ENCODE peak calls at places on chromosomes 2 and 18, in four cellular contexts. B, E, S and T are unnamed samples.

GRCh38 chr2:172849519-172850217 is 114.0 kb downstream of the RAPGEF4 start:
- DNase-seq in E (no peak), B (no peak), S (no peak), T (no peak)

GRCh38 chr2:75087726-75088125 is 111.6 kb downstream of the TACR1 start:
- DNase-seq in E (no peak), B (no peak), S (no peak), T (no peak)

GRCh38 chr18:8781671-8782070 is 76.3 kb downstream of the MTCL1 start:
- DNase-seq in E (no peak), S (no peak), B (no peak), T (no peak)

GRCh38 chr2:106108351-106108750 is 85.8 kb downstream of the UXS1 start:
- DNase-seq in S (no peak), B (no peak), E (peak; percentile 9), T (no peak)

GRCh38 chr18:54444309-54444914 is 86.7 kb downstream of the C18orf54 start:
- DNase-seq in S (peak; percentile 71), B (no peak), E (peak; percentile 40), T (no peak)

GRCh38 chr2:104848526-104848925 is 5.4 kb upstream of the POU3F3 start:
- DNase-seq in S (no peak), B (no peak), E (no peak), T (no peak)

GRCh38 chr18:27847412-27847811 is 329.5 kb downstream of the CDH2 start:
- DNase-seq in B (no peak), S (no peak), E (no peak), T (no peak)

GRCh38 chr2:39780825-39781600 is 2.0 kb upstream of the THUMPD2 start:
- DNase-seq in E (no peak), B (no peak), S (no peak), T (no peak)

GRCh38 chr2:100921685-100922161 is 80.4 kb upstream of the RPL31 start:
- DNase-seq in S (no peak), B (no peak), E (no peak), T (no peak)

GRCh38 chr2:23420091-23420839 is 35.3 kb downstream of the KLHL29 start:
- DNase-seq in S (no peak), E (no peak), B (no peak), T (no peak)

GRCh38 chr2:75865083-75865482 is 154.4 kb upstream of the GCFC2 start:
- DNase-seq in E (no peak), S (no peak), B (no peak), T (no peak)

GRCh38 chr18:22838639-22839487 is 94.3 kb upstream of the RBBP8 start:
- DNase-seq in S (no peak), E (no peak), B (no peak), T (no peak)

GRCh38 chr18:57428221-57429150 is 6.7 kb upstream of the ONECUT2 start:
- DNase-seq in E (no peak), B (no peak), S (peak; percentile 23), T (no peak)

GRCh38 chr2:47056374-47056773 is 98.7 kb downstream of the STPG4 start:
- DNase-seq in E (no peak), B (no peak), S (no peak), T (no peak)

GRCh38 chr2:47056875-47057731 is 98.0 kb downstream of the STPG4 start:
- DNase-seq in E (no peak), S (no peak), B (peak; percentile 62), T (no peak)

GRCh38 chr2:47052847-47053246 is 102.3 kb downstream of the STPG4 start:
- DNase-seq in S (no peak), B (no peak), E (no peak), T (no peak)

GRCh38 chr2:47054036-47054555 is 101.0 kb downstream of the STPG4 start:
- DNase-seq in S (no peak), E (no peak), B (peak; percentile 93), T (no peak)

DNA sequence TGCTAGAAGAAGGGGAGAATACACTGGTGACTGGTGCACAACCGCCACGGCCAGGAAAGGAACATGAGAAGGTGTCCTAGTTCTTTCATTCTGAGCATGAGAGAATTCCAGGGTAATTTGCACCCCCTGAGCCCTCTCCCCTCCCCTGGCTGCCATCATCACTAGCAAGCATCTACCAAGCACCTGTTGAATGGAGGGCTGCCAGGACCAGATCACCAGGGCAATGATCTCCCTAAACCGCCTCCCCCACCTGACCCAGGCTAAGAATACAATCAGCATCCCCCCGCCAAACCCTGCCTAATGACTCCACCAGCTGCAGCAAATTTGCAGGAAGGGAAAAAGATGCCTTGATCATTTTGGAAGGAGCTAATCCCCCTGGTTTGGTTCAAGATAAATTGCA is 100.2 kb downstream of the STPG4 start:
- DNase-seq in E (no peak), S (no peak), B (peak; percentile 77), T (no peak)
- H3K36me3 ChIP-seq in E (peaks cover 59% of the 10 kb centered on the region), S (peaks cover 16% of the 10 kb centered on the region), B (no peaks in the 10 kb centered on the region), T (peaks cover 39% of the 10 kb centered on the region)

GRCh38 chr2:61787941-61788340 is 65.9 kb downstream of the FAM161A start:
- DNase-seq in B (no peak), E (no peak), S (no peak), T (no peak)

GRCh38 chr2:61793389-61793836 is 60.4 kb downstream of the FAM161A start:
- DNase-seq in B (peak; percentile 64), E (peak; percentile 86), S (peak; percentile 58), T (no peak)

GRCh38 chr2:61786876-61787275 is 67.0 kb downstream of the FAM161A start:
- DNase-seq in B (no peak), S (no peak), E (no peak), T (no peak)

GRCh38 chr2:61792355-61792754 is 61.5 kb downstream of the FAM161A start:
- DNase-seq in B (no peak), E (no peak), S (no peak), T (no peak)

GRCh38 chr2:61789807-61790602 is 63.9 kb downstream of the FAM161A start:
- DNase-seq in B (no peak), S (no peak), E (no peak), T (no peak)
- H3K4me1 ChIP-seq in B (no peaks in the 10 kb centered on the region), S (peaks cover 2% of the 10 kb centered on the region), E (no peaks in the 10 kb centered on the region), T (no peaks in the 10 kb centered on the region)

GRCh38 chr2:177636672-177637071 is 244.1 kb downstream of the AGPS start:
- DNase-seq in E (no peak), S (no peak), B (no peak), T (no peak)

GRCh38 chr2:177633111-177633510 is 240.5 kb downstream of the AGPS start:
- DNase-seq in S (no peak), B (no peak), E (no peak), T (no peak)

GRCh38 chr2:177635696-177636095 is 243.1 kb downstream of the AGPS start:
- DNase-seq in B (no peak), E (no peak), S (no peak), T (no peak)

GRCh38 chr2:177631702-177632101 is 239.1 kb downstream of the AGPS start:
- DNase-seq in E (no peak), B (no peak), S (no peak), T (no peak)

DNA sequence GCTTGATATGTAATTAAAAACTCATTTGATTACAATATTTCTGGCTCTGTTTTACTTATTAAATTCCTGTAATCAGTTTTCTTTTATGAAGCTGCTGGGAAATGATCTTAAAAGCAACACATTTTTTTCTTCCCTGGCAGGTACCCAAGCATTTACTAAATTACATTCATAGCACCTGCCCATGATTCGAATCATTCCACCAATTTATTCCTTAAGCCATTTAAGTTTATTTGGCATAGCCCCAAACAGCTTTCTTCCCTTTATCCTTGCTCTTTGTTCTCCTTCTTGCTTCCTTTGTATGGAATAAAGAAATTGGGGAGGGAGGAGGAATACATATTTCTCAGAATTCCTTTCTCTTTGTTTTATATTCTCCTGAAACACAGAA is 241.3 kb downstream of the AGPS start:
- DNase-seq in S (no peak), E (no peak), B (no peak), T (no peak)
- H3K4me3 ChIP-seq in S (no peak overlapping the region), E (peak overlapping the region; percentile 60), B (peak overlapping the region; percentile 47), T (peak overlapping the region; percentile 36)

DNA sequence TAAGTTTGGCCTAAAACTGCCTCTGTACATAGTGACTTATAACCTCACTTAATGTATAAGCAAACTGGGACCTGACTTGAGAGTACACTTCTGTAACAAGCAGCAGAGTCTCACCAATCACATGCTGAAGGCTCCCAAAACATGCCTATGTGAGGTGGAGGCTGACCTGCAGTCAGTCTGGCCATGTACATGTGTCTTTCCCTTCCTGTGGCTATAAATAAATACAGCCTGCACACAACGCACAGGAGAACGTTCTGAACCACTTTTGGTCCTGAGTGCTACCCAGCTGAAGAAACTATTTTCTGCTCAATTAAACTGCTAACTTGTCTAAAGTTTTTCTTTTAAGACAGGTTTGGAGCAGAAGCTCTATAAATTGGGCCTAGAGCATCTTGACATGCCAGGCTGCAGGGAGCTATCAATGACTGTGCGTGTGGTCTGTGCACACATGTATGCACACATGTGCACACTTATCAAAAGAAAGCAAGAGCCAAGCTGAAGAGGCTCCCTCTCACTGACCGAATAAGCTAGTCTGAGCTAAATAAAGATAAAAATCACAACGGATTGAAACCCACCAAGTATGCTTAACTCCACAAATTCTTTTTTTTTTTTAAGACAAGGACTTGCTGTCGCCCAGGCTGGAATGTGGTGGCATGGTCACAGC is 15.0 kb downstream of the RNASEH1 start:
- DNase-seq in S (no peak), E (no peak), B (no peak), T (no peak)
- H3K36me3 ChIP-seq in S (peaks cover 29% of the 10 kb centered on the region), E (peaks cover 83% of the 10 kb centered on the region), B (no peaks in the 10 kb centered on the region), T (peaks cover 62% of the 10 kb centered on the region)

DNA sequence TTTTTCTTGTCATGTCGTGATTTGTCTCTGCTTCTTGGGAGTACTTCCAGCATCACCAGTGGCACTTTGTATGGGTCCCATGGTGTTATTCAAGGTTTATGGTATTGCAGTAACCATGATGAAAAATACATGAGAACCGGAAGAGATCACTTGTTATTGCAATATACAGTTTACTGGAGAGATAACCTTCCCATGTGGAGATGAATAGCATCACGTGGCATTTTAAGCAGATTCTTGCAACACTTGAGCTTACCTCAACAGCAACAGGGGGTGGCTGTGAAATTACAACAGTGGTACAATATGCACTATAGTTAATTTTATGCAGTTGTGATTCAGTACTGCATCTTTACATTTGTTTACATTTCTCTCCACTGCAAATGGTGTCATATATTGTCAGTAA is 97.4 kb downstream of the APOB start:
- DNase-seq in S (no peak), E (no peak), B (no peak), T (no peak)
- H3K4me1 ChIP-seq in S (no peaks in the 10 kb centered on the region), E (no peaks in the 10 kb centered on the region), B (no peaks in the 10 kb centered on the region), T (no peaks in the 10 kb centered on the region)

GRCh38 chr2:240879105-240879504 is 10.5 kb downstream of the AGXT start:
- DNase-seq in E (no peak), B (peak; percentile 4), S (no peak), T (no peak)
- H3K4me3 ChIP-seq in E (no peak overlapping the region), B (no peak overlapping the region), S (no peak overlapping the region), T (no peak overlapping the region)

DNA sequence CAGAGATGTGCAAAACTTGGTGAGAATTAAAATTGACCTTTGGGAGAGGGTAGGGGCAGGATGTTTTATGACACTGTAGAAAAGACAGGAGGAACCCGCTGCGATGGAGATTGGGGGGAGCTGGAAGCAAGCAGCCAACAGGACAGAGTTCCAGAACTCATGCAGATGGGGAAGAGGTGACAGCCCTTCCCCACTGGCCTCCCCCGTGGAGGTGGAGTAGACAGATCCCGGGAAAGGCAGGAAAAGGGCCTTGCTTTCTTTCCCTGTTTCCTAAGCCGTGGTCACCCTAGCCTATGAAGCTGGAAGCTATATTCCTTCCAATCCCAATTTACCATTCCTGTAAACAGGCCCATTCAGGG is 39.1 kb downstream of the ANO7 start:
- DNase-seq in B (no peak), S (no peak), E (no peak), T (no peak)
- H3K36me3 ChIP-seq in B (no peaks in the 10 kb centered on the region), S (peaks cover 48% of the 10 kb centered on the region), E (peaks cover 46% of the 10 kb centered on the region), T (peaks cover 62% of the 10 kb centered on the region)